ENCODE peak calls at places on chromosomes 11 and 22, in eight cellular contexts. I is K562; W is tibial artery; N is stomach; Z is H9; C is sigmoid colon; R is CD4-positive, alpha-beta memory T cell; L is right atrium auricular region. M is an unnamed sample. For H3K27me3 and H3K9me3, the result is how much of the 10 kb centered on the place peaks cover.

GRCh38 chr11:77316733-77317342 is 15.4 kb upstream of the GDPD4 start:
- DNase-seq in L (no peak), R (no peak), N (no peak), Z (no peak), C (peak), I (no peak), W (no peak), M (no peak)

GRCh38 chr22:41308054-41308453 is 6.7 kb downstream of the ZC3H7B start:
- DNase-seq in R (no peak), Z (no peak), L (no peak), I (no peak), N (no peak), C (peak), W (no peak), M (no peak)

GRCh38 chr11:93614111-93614784 is 47.2 kb upstream of the CEP295 start:
- DNase-seq in W (no peak), R (peak), L (no peak), C (no peak), N (no peak), I (peak), Z (peak), M (peak)

GRCh38 chr22:47059076-47059475 is 296.6 kb downstream of the TBC1D22A start:
- DNase-seq in I (no peak), N (no peak), Z (no peak), W (no peak), C (peak), L (no peak), R (no peak), M (no peak)

GRCh38 chr22:32847067-32847491 is 45.6 kb downstream of the TIMP3 start:
- DNase-seq in C (peak), R (no peak), N (no peak), Z (no peak), I (no peak), W (peak), L (no peak), M (no peak)

GRCh38 chr11:19598456-19598855 is 114.2 kb upstream of the NAV2 start:
- DNase-seq in N (no peak), W (no peak), C (no peak), Z (no peak), I (no peak), R (no peak), L (no peak), M (no peak)

GRCh38 chr11:45423475-45424081 is 137.4 kb upstream of the SYT13 start:
- DNase-seq in R (no peak), Z (no peak), C (no peak), I (no peak), L (no peak), W (peak), N (no peak), M (no peak)

GRCh38 chr11:13160302-13160701 is 117.3 kb upstream of the BMAL1 start:
- DNase-seq in Z (no peak), L (no peak), N (no peak), C (no peak), R (no peak), I (no peak), W (no peak), M (no peak)

GRCh38 chr11:27444801-27445215 is 27.8 kb downstream of the LGR4 start:
- DNase-seq in Z (peak), W (no peak), L (no peak), R (no peak), I (no peak), N (no peak), C (no peak), M (no peak)

GRCh38 chr11:2564588-2565440 is 120.0 kb downstream of the KCNQ1 start:
- DNase-seq in C (peak), L (no peak), I (no peak), R (no peak), W (peak), Z (no peak), N (no peak), M (no peak)

GRCh38 chr11:66048525-66049313 is at the start of gene GAL3ST3:
- DNase-seq in C (no peak), N (no peak), Z (peak), L (no peak), W (no peak), R (no peak), I (no peak), M (peak)

GRCh38 chr11:110075087-110075821 is 17.9 kb upstream of the ZC3H12C start:
- DNase-seq in Z (no peak), R (no peak), I (no peak), N (no peak), L (no peak), W (no peak), C (no peak), M (no peak)

GRCh38 chr11:6357222-6357621 is 33.1 kb upstream of the SMPD1 start:
- DNase-seq in C (peak), W (peak), R (no peak), I (peak), L (peak), N (no peak), Z (no peak), M (no peak)

GRCh38 chr11:12893787-12894672 is 115.1 kb upstream of the RASSF10 start:
- DNase-seq in C (peak), W (peak), R (peak), Z (peak), I (peak), L (peak), N (peak), M (peak)

GRCh38 chr22:20508815-20509271 is 1.4 kb downstream of the MED15 start:
- DNase-seq in N (no peak), W (no peak), I (no peak), Z (no peak), C (no peak), R (no peak), L (no peak), M (no peak)

GRCh38 chr11:13717331-13717730 is 48.9 kb downstream of the FAR1 start:
- DNase-seq in W (no peak), Z (no peak), L (no peak), N (no peak), C (no peak), R (no peak), I (no peak), M (no peak)

GRCh38 chr22:17319541-17319940 is 49.7 kb upstream of the CECR2 start:
- DNase-seq in Z (no peak), I (peak), C (no peak), R (no peak), W (no peak), L (no peak), N (no peak), M (no peak)

GRCh38 chr11:12534549-12534948 is 139.7 kb upstream of the TEAD1 start:
- DNase-seq in N (no peak), I (no peak), L (no peak), W (no peak), Z (no peak), R (no peak), C (peak), M (no peak)

GRCh38 chr22:23826510-23827350 is 12.1 kb downstream of the DERL3 start:
- DNase-seq in C (peak), Z (no peak), L (no peak), N (no peak), W (no peak), R (no peak), I (no peak), M (no peak)

GRCh38 chr22:39763276-39763675 is 130.3 kb downstream of the ENTHD1 start:
- DNase-seq in Z (no peak), N (no peak), W (no peak), C (no peak), I (no peak), L (no peak), R (no peak), M (no peak)

GRCh38 chr11:8219257-8220021 is 44.2 kb downstream of the LMO1 start:
- DNase-seq in W (no peak), N (peak), I (peak), Z (peak), L (no peak), R (no peak), C (no peak), M (peak)

GRCh38 chr11:86440305-86440716 is 65.6 kb downstream of the CCDC81 start:
- DNase-seq in R (no peak), C (peak), Z (no peak), L (peak), I (no peak), W (peak), N (no peak), M (no peak)

GRCh38 chr11:77347962-77348361 is 46.5 kb upstream of the GDPD4 start:
- DNase-seq in R (no peak), L (no peak), I (no peak), N (no peak), Z (no peak), C (no peak), W (no peak), M (no peak)

GRCh38 chr22:44493206-44493605 is 4.8 kb downstream of the RTL6 start:
- DNase-seq in R (peak), W (no peak), N (no peak), I (no peak), Z (no peak), C (no peak), L (no peak), M (no peak)

GRCh38 chr11:95556342-95557151 is 233.0 kb downstream of the FAM76B start:
- DNase-seq in C (no peak), L (no peak), W (no peak), N (no peak), Z (no peak), I (no peak), R (no peak), M (no peak)

GRCh38 chr22:33438273-33438672 is 380.1 kb upstream of the SYN3 start:
- DNase-seq in L (no peak), I (no peak), R (no peak), N (no peak), Z (no peak), C (peak), W (no peak), M (no peak)

GRCh38 chr22:28903080-28903479 is 19.7 kb downstream of the ZNRF3 start:
- DNase-seq in C (no peak), L (peak), R (no peak), N (no peak), I (no peak), W (no peak), Z (no peak), M (no peak)

GRCh38 chr11:92390783-92391182 is 166.2 kb downstream of the FAT3 start:
- DNase-seq in W (no peak), R (no peak), C (no peak), L (no peak), Z (no peak), N (no peak), I (no peak), M (no peak)

GRCh38 chr11:75625970-75626691 is 42.7 kb downstream of the MAP6 start:
- DNase-seq in R (no peak), N (no peak), W (no peak), Z (no peak), I (no peak), C (no peak), L (no peak), M (no peak)

GRCh38 chr22:35995772-35996171 is 32.9 kb downstream of the RBFOX2 start:
- DNase-seq in L (peak), N (peak), C (peak), W (peak), Z (no peak), I (peak), R (no peak), M (no peak)

GRCh38 chr22:45972091-45972867 is 4.7 kb downstream of the WNT7B start:
- DNase-seq in W (no peak), L (no peak), N (no peak), Z (peak), C (no peak), I (no peak), R (no peak), M (no peak)

GRCh38 chr22:45969801-45970464 is 7.0 kb downstream of the WNT7B start:
- DNase-seq in R (no peak), W (no peak), L (no peak), C (no peak), I (no peak), N (no peak), Z (no peak), M (no peak)

GRCh38 chr22:45972868-45973212 is 4.1 kb downstream of the WNT7B start:
- DNase-seq in N (no peak), W (no peak), C (no peak), L (no peak), Z (no peak), R (no peak), I (no peak), M (no peak)

GRCh38 chr22:45970709-45971388 is 6.1 kb downstream of the WNT7B start:
- DNase-seq in R (no peak), L (no peak), N (no peak), C (no peak), I (no peak), Z (peak), W (no peak), M (no peak)

GRCh38 chr22:45971389-45972028 is 5.5 kb downstream of the WNT7B start:
- DNase-seq in N (no peak), Z (no peak), W (no peak), I (no peak), C (no peak), R (no peak), L (no peak), M (no peak)
- H3K27me3 ChIP-seq in N (half or more), Z (half or more), W (under half), I (under half), C (half or more), R (under half), L (under half), M (half or more)

GRCh38 chr11:70567680-70568503 is 169.6 kb downstream of the CTTN start:
- DNase-seq in N (no peak), I (no peak), R (no peak), W (peak), C (peak), Z (peak), L (peak), M (peak)

GRCh38 chr11:70569173-70569890 is 171.0 kb downstream of the CTTN start:
- DNase-seq in C (no peak), I (no peak), L (no peak), W (no peak), R (no peak), Z (no peak), N (no peak), M (no peak)

GRCh38 chr11:70568504-70569172 is 170.3 kb downstream of the CTTN start:
- DNase-seq in N (no peak), W (peak), L (peak), C (no peak), R (no peak), Z (peak), I (peak), M (peak)

GRCh38 chr11:70570693-70571395 is 172.5 kb downstream of the CTTN start:
- DNase-seq in N (no peak), I (no peak), C (no peak), L (no peak), W (no peak), Z (no peak), R (no peak), M (no peak)

DNA sequence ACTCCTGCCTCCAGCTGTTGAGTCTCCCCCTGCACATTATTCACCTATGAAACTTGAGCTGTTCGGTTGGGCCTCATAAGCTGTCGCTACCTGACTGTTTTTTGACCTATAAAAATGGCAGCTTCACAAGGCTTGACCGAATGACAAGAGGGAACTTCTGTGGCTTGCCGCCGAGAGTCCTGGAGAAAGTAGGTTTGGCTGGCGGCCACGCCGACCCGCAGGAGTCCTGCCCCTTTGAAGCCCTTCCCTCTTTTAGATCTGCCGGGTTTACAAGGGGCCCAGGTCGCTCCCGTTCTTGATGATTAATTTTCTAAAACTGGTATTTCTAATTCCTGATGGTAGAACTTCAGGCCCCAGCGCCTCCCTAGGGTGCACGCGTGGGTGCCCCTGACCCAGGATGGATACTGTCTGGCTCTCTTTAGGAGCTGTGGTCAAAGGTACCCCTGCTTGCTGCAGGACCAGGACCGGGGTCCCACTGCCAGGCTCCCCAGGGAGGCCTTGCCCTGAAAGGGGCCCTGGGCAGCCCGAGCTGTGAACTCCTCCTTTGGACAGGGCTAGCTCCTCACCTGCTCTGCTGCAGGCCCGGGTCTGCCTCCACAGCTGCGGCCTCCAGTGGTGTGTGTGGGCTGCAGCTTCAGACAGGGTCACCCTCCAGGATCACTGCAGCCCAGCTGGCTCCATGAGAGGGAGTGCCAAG is 171.8 kb downstream of the CTTN start:
- DNase-seq in L (no peak), W (no peak), R (no peak), I (no peak), C (no peak), N (no peak), Z (no peak), M (no peak)
- H3K9me3 ChIP-seq in L (under half), W (under half), R (under half), I (under half), C (under half), N (under half), Z (under half), M (under half)

DNA sequence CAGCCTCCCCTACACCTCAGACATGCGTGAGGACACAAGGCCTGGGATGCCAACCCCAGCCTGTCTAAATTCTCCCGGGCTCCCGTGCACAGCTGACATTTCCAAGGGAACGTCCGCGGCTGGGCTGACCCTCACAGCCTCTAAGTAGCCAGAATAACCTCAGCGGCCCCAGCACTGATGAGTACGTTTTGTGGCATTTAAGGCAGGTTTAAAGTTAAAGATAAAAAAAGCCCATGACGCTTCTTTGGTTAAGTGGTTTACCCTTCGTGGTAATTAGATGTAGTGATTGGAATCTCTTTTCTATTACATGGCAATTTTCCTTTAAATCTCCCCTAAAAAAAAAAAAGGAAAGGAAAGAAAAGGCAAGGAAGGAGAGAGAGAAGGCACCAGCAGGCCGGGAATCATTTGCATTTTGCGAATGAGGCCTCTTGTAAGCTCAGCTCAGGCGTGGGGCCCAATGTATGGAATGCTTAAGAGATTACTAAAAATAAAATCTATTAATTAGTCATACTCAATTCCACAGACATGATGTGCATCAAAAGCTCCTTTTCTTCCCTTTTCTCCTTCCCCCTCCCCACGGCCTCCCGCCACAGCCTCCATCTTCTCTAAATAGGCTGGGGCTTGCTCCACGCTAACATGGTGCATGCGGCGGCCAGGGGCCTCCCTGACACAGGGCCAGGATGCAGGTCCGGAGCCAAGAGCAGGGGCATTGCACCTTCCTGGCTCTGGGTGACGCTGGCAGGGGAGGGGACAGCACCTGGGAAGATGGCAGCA is 44.1 kb downstream of the MACROD1 start:
- DNase-seq in R (no peak), L (no peak), Z (no peak), N (no peak), W (no peak), C (no peak), I (no peak), M (no peak)
- H3K27ac ChIP-seq in R (no peak), L (no peak), Z (no peak), N (peak), W (no peak), C (peak), I (no peak), M (peak)

GRCh38 chr11:119516060-119516459 is 93.1 kb upstream of the THY1 start:
- DNase-seq in Z (no peak), C (no peak), W (no peak), I (no peak), L (no peak), R (no peak), N (no peak), M (no peak)

GRCh38 chr11:119512373-119512772 is 89.4 kb upstream of the THY1 start:
- DNase-seq in R (no peak), L (no peak), C (no peak), W (no peak), I (no peak), N (no peak), Z (no peak), M (no peak)

GRCh38 chr11:119513141-119513805 is 90.3 kb upstream of the THY1 start:
- DNase-seq in N (no peak), L (no peak), R (no peak), C (no peak), Z (no peak), I (no peak), W (no peak), M (peak)

GRCh38 chr11:119511601-119512000 is 88.6 kb upstream of the THY1 start:
- DNase-seq in N (no peak), Z (no peak), W (no peak), I (no peak), R (no peak), C (no peak), L (no peak), M (no peak)

DNA sequence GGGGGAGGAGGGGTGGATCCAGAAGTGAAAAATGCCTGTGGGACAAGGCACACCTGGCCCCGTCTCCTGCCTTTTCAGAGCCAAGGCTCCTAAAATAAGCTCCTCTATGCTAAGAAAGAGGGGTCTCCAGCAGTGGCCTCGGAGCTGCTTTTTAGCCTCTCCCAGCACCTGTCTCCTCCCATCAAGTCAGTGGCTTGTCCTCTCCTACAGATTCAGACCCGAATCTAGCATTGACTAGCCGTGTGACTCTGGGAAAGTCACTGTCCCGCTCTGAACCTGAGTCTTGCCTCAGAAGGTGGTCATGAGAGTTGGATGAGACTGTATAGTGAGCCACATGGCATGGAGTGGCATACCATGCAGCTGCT is 90.8 kb upstream of the THY1 start:
- DNase-seq in W (no peak), N (no peak), L (no peak), R (no peak), I (no peak), Z (no peak), C (no peak), M (no peak)
- H3K27me3 ChIP-seq in W (under half), N (under half), L (under half), R (under half), I (half or more), Z (under half), C (under half), M (under half)

GRCh38 chr22:49687333-49687732 is 140.3 kb downstream of the BRD1 start:
- DNase-seq in I (no peak), N (no peak), C (no peak), W (no peak), R (no peak), L (no peak), Z (no peak), M (no peak)

GRCh38 chr22:49685116-49685515 is 142.6 kb downstream of the BRD1 start:
- DNase-seq in I (no peak), C (no peak), R (no peak), Z (peak), W (no peak), N (no peak), L (peak), M (no peak)

GRCh38 chr22:49687786-49688515 is 139.7 kb downstream of the BRD1 start:
- DNase-seq in W (no peak), N (no peak), Z (peak), I (no peak), L (peak), C (peak), R (no peak), M (peak)

GRCh38 chr22:49686495-49687219 is 141.0 kb downstream of the BRD1 start:
- DNase-seq in L (peak), R (no peak), Z (peak), W (no peak), I (no peak), C (peak), N (no peak), M (no peak)

DNA sequence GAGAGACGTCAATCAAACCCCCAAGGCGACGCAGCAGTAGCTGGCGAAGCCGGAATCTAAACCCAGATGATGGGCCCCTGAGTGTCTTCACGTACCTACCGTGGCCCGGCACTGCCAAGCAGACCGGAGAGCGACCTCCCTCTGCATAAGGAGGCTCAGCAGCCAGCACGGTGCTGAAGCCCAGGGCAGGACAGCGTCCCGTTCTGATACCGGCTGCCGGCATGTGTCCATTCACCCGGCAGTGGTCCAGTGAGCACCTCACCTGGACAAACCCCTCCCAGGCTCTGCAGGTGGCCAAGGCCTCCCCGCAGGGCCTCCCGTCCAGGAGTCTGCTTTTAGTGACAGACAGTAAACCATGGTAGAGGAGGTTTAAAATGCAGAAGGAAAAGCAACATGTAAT is 142.0 kb downstream of the BRD1 start:
- DNase-seq in Z (peak), W (no peak), N (no peak), C (no peak), L (peak), I (no peak), R (no peak), M (no peak)
- H3K9me3 ChIP-seq in Z (under half), W (under half), N (under half), C (under half), L (under half), I (under half), R (under half), M (under half)

M was measured in WERI-Rb-1.